ENCODE peak calls at places on chromosome 20, in ten cellular contexts. One of them, this sample, is unnamed.

GRCh38 chr20:37518606-37519507 is 2.2 kb upstream of the NNAT start:
- DNase-seq in T-helper 1 cell: no peak
- DNase-seq in aorta: no peak
- DNase-seq in tibial artery: no peak
- DNase-seq in GM04504: no peak
- DNase-seq in CD8-positive, alpha-beta T cell: no peak
- DNase-seq in NCI-H1436: no peak
- DNase-seq in anterior cingulate cortex: peak
- DNase-seq in CD4-positive, alpha-beta T cell: no peak
- DNase-seq in NCI-H774: peak
- DNase-seq in this sample: no peak

GRCh38 chr20:561437-562231 is 18.0 kb upstream of the CSNK2A1 start:
- DNase-seq in NCI-H774: peak
- DNase-seq in T-helper 1 cell: no peak
- DNase-seq in anterior cingulate cortex: peak
- DNase-seq in CD4-positive, alpha-beta T cell: peak
- DNase-seq in CD8-positive, alpha-beta T cell: no peak
- DNase-seq in tibial artery: peak
- DNase-seq in GM04504: peak
- DNase-seq in NCI-H1436: peak
- DNase-seq in aorta: no peak
- DNase-seq in this sample: no peak

GRCh38 chr20:61372151-61373054 is 120.3 kb downstream of the CDH4 start:
- DNase-seq in anterior cingulate cortex: no peak
- DNase-seq in CD8-positive, alpha-beta T cell: no peak
- DNase-seq in T-helper 1 cell: no peak
- DNase-seq in CD4-positive, alpha-beta T cell: no peak
- DNase-seq in NCI-H1436: no peak
- DNase-seq in GM04504: no peak
- DNase-seq in NCI-H774: no peak
- DNase-seq in aorta: peak
- DNase-seq in tibial artery: no peak
- DNase-seq in this sample: no peak

GRCh38 chr20:10648651-10649050 is 25.1 kb downstream of the JAG1 start:
- DNase-seq in NCI-H1436: no peak
- DNase-seq in aorta: no peak
- DNase-seq in T-helper 1 cell: no peak
- DNase-seq in NCI-H774: no peak
- DNase-seq in tibial artery: no peak
- DNase-seq in GM04504: no peak
- DNase-seq in CD8-positive, alpha-beta T cell: no peak
- DNase-seq in CD4-positive, alpha-beta T cell: no peak
- DNase-seq in anterior cingulate cortex: no peak
- DNase-seq in this sample: no peak

GRCh38 chr20:20440473-20440872 is 72.6 kb downstream of the INSM1 start:
- DNase-seq in T-helper 1 cell: no peak
- DNase-seq in aorta: no peak
- DNase-seq in GM04504: no peak
- DNase-seq in anterior cingulate cortex: no peak
- DNase-seq in NCI-H774: peak
- DNase-seq in CD8-positive, alpha-beta T cell: no peak
- DNase-seq in NCI-H1436: peak
- DNase-seq in CD4-positive, alpha-beta T cell: no peak
- DNase-seq in tibial artery: no peak
- DNase-seq in this sample: no peak

GRCh38 chr20:46550441-46550840 is at the start of gene OCSTAMP:
- DNase-seq in GM04504: no peak
- DNase-seq in CD8-positive, alpha-beta T cell: no peak
- DNase-seq in T-helper 1 cell: no peak
- DNase-seq in NCI-H1436: no peak
- DNase-seq in NCI-H774: no peak
- DNase-seq in CD4-positive, alpha-beta T cell: no peak
- DNase-seq in tibial artery: no peak
- DNase-seq in aorta: no peak
- DNase-seq in anterior cingulate cortex: no peak
- DNase-seq in this sample: no peak

GRCh38 chr20:50286609-50287008 is 96.0 kb downstream of the CEBPB start:
- DNase-seq in tibial artery: peak
- DNase-seq in aorta: peak
- DNase-seq in CD4-positive, alpha-beta T cell: no peak
- DNase-seq in CD8-positive, alpha-beta T cell: no peak
- DNase-seq in NCI-H1436: no peak
- DNase-seq in anterior cingulate cortex: no peak
- DNase-seq in GM04504: peak
- DNase-seq in T-helper 1 cell: no peak
- DNase-seq in NCI-H774: no peak
- DNase-seq in this sample: no peak

GRCh38 chr20:32589256-32589655 is 4.1 kb upstream of the NOL4L start:
- DNase-seq in T-helper 1 cell: no peak
- DNase-seq in tibial artery: no peak
- DNase-seq in CD8-positive, alpha-beta T cell: no peak
- DNase-seq in GM04504: no peak
- DNase-seq in aorta: no peak
- DNase-seq in anterior cingulate cortex: no peak
- DNase-seq in CD4-positive, alpha-beta T cell: no peak
- DNase-seq in NCI-H1436: no peak
- DNase-seq in NCI-H774: no peak
- DNase-seq in this sample: no peak

GRCh38 chr20:10110151-10110550 is 75.4 kb downstream of the ANKEF1 start:
- DNase-seq in anterior cingulate cortex: no peak
- DNase-seq in tibial artery: no peak
- DNase-seq in aorta: no peak
- DNase-seq in GM04504: no peak
- DNase-seq in NCI-H1436: no peak
- DNase-seq in T-helper 1 cell: no peak
- DNase-seq in CD8-positive, alpha-beta T cell: no peak
- DNase-seq in CD4-positive, alpha-beta T cell: no peak
- DNase-seq in NCI-H774: no peak
- DNase-seq in this sample: no peak

GRCh38 chr20:63636752-63637633 is 10.1 kb upstream of the GMEB2 start:
- DNase-seq in T-helper 1 cell: no peak
- DNase-seq in GM04504: no peak
- DNase-seq in tibial artery: no peak
- DNase-seq in aorta: no peak
- DNase-seq in NCI-H774: no peak
- DNase-seq in NCI-H1436: no peak
- DNase-seq in CD8-positive, alpha-beta T cell: no peak
- DNase-seq in CD4-positive, alpha-beta T cell: no peak
- DNase-seq in anterior cingulate cortex: no peak
- DNase-seq in this sample: no peak

GRCh38 chr20:8376940-8377339 is 244.9 kb downstream of the PLCB1 start:
- DNase-seq in CD8-positive, alpha-beta T cell: no peak
- DNase-seq in anterior cingulate cortex: no peak
- DNase-seq in aorta: no peak
- DNase-seq in NCI-H1436: no peak
- DNase-seq in CD4-positive, alpha-beta T cell: no peak
- DNase-seq in GM04504: no peak
- DNase-seq in T-helper 1 cell: no peak
- DNase-seq in NCI-H774: no peak
- DNase-seq in tibial artery: no peak
- DNase-seq in this sample: no peak

GRCh38 chr20:60272790-60273189 is 314.6 kb downstream of the CDH26 start:
- DNase-seq in NCI-H1436: no peak
- DNase-seq in aorta: no peak
- DNase-seq in NCI-H774: no peak
- DNase-seq in T-helper 1 cell: no peak
- DNase-seq in CD8-positive, alpha-beta T cell: no peak
- DNase-seq in tibial artery: no peak
- DNase-seq in anterior cingulate cortex: no peak
- DNase-seq in CD4-positive, alpha-beta T cell: no peak
- DNase-seq in GM04504: no peak
- DNase-seq in this sample: no peak

This sample was measured in suprapubic skin.